ENCODE peak calls at places on chromosomes 6 and 20, in ten cellular contexts. O, D, N, J, G, S, Z, A, T and C are unnamed samples.

GRCh38 chr20:23449400-23449799 is 3.3 kb downstream of the CST11 start:
- DNase-seq in T (no peak), S (no peak), A (no peak), N (no peak), Z (no peak), J (no peak), G (peak; percentile 42), D (no peak), O (no peak), C (no peak)

GRCh38 chr6:141641406-141641805 is 491.3 kb upstream of the GJE1 start:
- DNase-seq in D (no peak), O (no peak), T (no peak), S (no peak), G (no peak), J (no peak), A (no peak), N (no peak), Z (no peak), C (no peak)

GRCh38 chr6:127547215-127547614 is 28.1 kb upstream of the MTCL3 start:
- DNase-seq in O (no peak), J (no peak), S (no peak), A (no peak), G (no peak), D (no peak), Z (no peak), N (no peak), T (no peak), C (no peak)

GRCh38 chr20:12966468-12967085 is 42.2 kb upstream of the SPTLC3 start:
- DNase-seq in D (no peak), Z (no peak), G (no peak), N (no peak), O (no peak), A (no peak), S (no peak), J (no peak), T (peak; percentile 63), C (no peak)

GRCh38 chr6:69105288-69105687 is 470.2 kb downstream of the ADGRB3 start:
- DNase-seq in N (no peak), T (no peak), Z (no peak), S (no peak), O (no peak), A (no peak), D (no peak), G (no peak), J (no peak), C (no peak)

GRCh38 chr6:41511443-41512060 is 34.6 kb upstream of the FOXP4 start:
- DNase-seq in D (no peak), S (no peak), O (no peak), Z (no peak), G (no peak), T (no peak), J (no peak), N (no peak), A (no peak), C (no peak)

GRCh38 chr6:108835218-108835850 is 12.9 kb upstream of the ARMC2 start:
- DNase-seq in J (peak; percentile 84), A (peak; percentile 72), O (peak; percentile 94), S (peak; percentile 88), Z (peak; percentile 91), N (peak; percentile 88), D (peak; percentile 67), T (peak; percentile 72), G (peak; percentile 84), C (peak; percentile 94)

GRCh38 chr6:73231986-73232391 is 6.7 kb upstream of the KHDC1L start:
- DNase-seq in Z (no peak), J (no peak), O (no peak), T (no peak), D (no peak), N (no peak), G (no peak), S (no peak), A (no peak), C (no peak)

DNA sequence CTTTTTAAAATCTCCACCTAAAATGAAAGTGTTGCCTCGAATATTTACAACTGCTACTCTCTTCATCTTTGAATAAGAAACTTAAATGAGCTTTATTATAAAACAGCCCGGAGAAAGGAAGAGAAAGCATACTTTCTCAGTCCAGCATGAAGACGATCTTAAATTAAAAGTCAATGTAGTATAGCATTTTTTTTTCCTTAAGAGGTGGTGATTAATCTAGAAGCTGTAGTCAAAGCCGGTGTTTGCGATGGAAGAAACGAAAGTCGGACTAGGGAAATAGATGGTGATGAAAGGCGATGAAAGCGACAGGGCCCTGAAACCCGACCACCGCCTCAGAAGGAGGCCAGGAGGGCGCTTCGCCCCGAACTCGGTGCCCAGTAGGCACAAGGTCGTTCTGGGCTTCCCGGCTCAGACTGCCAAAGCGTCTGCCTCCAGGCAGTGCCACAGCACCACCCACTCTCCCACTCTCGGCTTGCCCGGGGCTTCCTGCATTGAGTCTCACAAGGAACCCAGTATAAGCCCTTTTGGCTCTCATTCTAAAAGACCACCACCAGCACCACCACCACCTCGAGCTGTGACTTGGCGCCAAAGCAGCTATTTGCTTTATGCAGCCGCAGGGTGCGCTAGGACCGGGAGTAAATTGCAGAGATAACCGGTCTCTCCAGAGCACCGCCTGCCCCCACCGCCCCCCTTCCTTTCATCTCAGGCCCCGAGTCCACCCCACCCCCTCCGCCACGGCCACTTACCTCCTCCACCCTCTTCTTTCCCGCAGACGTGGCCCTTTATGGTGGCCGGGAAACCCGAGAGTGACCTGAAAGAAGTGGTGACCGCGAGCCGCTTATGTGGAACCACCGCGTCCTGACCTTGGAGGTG is 2.3 kb downstream of the TCF21 start:
- DNase-seq in S (peak; percentile 30), O (no peak), G (no peak), N (peak; percentile 25), T (peak; percentile 39), A (no peak), D (no peak), Z (peak; percentile 51), J (no peak), C (peak; percentile 78)
- H3K27ac ChIP-seq in S (peak overlapping the region; percentile 85), O (no peak overlapping the region), G (no peak overlapping the region), N (peak overlapping the region; percentile 57), T (peak overlapping the region; percentile 97), A (no peak overlapping the region), D (no peak overlapping the region), Z (peak overlapping the region; percentile 84), J (no peak overlapping the region), C (peak overlapping the region; percentile 84)

GRCh38 chr6:82492134-82492533 is 128.5 kb downstream of the TPBG start:
- DNase-seq in Z (no peak), S (no peak), D (no peak), A (no peak), T (no peak), O (no peak), G (no peak), J (no peak), N (no peak), C (no peak)

GRCh38 chr6:82484001-82484400 is 120.4 kb downstream of the TPBG start:
- DNase-seq in Z (no peak), A (no peak), S (no peak), G (no peak), O (no peak), T (no peak), J (no peak), N (no peak), D (no peak), C (no peak)

GRCh38 chr6:82487895-82488294 is 124.3 kb downstream of the TPBG start:
- DNase-seq in A (no peak), O (no peak), S (no peak), D (no peak), N (no peak), Z (no peak), J (no peak), G (no peak), T (no peak), C (no peak)

GRCh38 chr6:82484737-82485650 is 121.4 kb downstream of the TPBG start:
- DNase-seq in S (no peak), O (no peak), A (no peak), G (no peak), D (no peak), J (no peak), N (no peak), Z (no peak), T (no peak), C (no peak)

DNA sequence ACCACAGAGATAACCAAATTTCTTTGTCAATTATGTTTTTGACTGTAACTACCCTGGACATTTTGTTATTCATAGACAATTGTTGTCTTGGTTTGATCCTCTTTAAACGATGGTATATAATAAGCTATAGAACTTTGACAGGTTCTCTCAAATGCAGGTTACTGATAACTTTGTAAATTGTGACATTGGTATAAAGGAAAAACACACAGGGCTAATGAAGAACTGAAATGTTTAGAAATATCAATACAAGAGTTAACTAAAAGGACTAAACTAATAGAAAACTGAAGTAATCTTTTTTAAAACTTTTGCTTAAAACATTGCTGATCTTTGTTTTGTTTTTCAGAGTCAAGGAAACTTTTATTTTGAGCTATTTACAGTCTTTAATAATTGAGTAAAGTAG is 124.8 kb downstream of the TPBG start:
- DNase-seq in A (no peak), J (no peak), O (no peak), G (no peak), Z (no peak), S (no peak), D (no peak), T (no peak), N (no peak), C (no peak)
- H3K9me3 ChIP-seq in A (no peaks in the 10 kb centered on the region), J (peaks cover 39% of the 10 kb centered on the region), O (peaks cover 4% of the 10 kb centered on the region), G (peaks cover 9% of the 10 kb centered on the region), Z (peaks cover 28% of the 10 kb centered on the region), S (no peaks in the 10 kb centered on the region), D (peaks cover 14% of the 10 kb centered on the region), T (peaks cover 10% of the 10 kb centered on the region), N (no peaks in the 10 kb centered on the region), C (peaks cover 3% of the 10 kb centered on the region)

DNA sequence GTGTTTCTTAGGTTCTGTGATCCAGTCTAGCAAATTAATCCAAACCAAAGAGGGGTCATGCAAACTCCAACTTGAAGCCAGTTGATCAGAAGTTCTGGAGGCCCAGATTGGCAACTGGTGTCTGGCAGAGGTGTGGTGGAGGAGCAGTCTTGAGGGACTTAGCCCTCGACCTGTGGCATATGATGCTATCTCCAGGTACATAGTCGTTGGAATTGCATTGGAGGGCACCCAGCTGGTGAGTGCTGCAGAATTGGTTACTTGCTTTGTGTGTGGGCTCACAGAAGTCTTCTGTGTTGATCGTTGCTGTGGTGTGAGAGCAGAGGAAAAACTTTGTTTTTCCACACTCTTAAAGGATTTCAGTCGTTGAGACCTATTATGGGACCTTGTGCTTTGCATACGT is 7.7 kb downstream of the PANK2 start:
- DNase-seq in O (no peak), G (no peak), N (no peak), Z (no peak), J (no peak), A (no peak), T (no peak), S (no peak), D (no peak), C (no peak)
- H3K4me1 ChIP-seq in O (peaks cover 62% of the 10 kb centered on the region), G (peaks cover 40% of the 10 kb centered on the region), N (no peaks in the 10 kb centered on the region), Z (peaks cover 99% of the 10 kb centered on the region), J (peaks cover 27% of the 10 kb centered on the region), A (peaks cover 79% of the 10 kb centered on the region), T (peaks cover 29% of the 10 kb centered on the region), S (peaks cover 4% of the 10 kb centered on the region), D (peaks cover 99% of the 10 kb centered on the region), C (peaks cover 34% of the 10 kb centered on the region)

GRCh38 chr6:42572523-42572922 is 8.7 kb downstream of the UBR2 start:
- DNase-seq in T (no peak), A (peak; percentile 24), N (no peak), D (no peak), J (no peak), Z (no peak), O (no peak), G (peak; percentile 17), S (no peak), C (no peak)
- H3K27ac ChIP-seq in T (no peak overlapping the region), A (no peak overlapping the region), N (no peak overlapping the region), D (no peak overlapping the region), J (no peak overlapping the region), Z (no peak overlapping the region), O (no peak overlapping the region), G (no peak overlapping the region), S (no peak overlapping the region), C (peak overlapping the region; percentile 76)